ENCODE peak calls at places on chromosome 7, in seven cellular contexts. X, F, N, A, I, S and C are unnamed samples.

GRCh38 chr7:28984631-28985030 is 26.5 kb upstream of the TRIL start:
- DNase-seq in X (no peak), F (peak), N (no peak), A (no peak), I (no peak), S (peak), C (no peak)

GRCh38 chr7:35762781-35763180 is 38.1 kb upstream of the SEPTIN7 start:
- DNase-seq in X (no peak), F (no peak), N (no peak), A (no peak), I (no peak), S (no peak), C (no peak)

GRCh38 chr7:124783271-124783670 is 17.7 kb upstream of the GPR37 start:
- DNase-seq in X (no peak), F (no peak), N (peak), A (no peak), I (no peak), S (no peak), C (no peak)

GRCh38 chr7:158272091-158272490 is 315.5 kb downstream of the PTPRN2 start:
- DNase-seq in X (no peak), F (no peak), N (no peak), A (no peak), I (no peak), S (no peak), C (no peak)

GRCh38 chr7:46705416-46706255 is 784.6 kb upstream of the IGFBP3 start:
- DNase-seq in X (no peak), F (no peak), N (no peak), A (no peak), I (no peak), S (no peak), C (no peak)

GRCh38 chr7:158278745-158279320 is 308.8 kb downstream of the PTPRN2 start:
- DNase-seq in X (no peak), F (no peak), N (no peak), A (no peak), I (no peak), S (no peak), C (no peak)

GRCh38 chr7:93048136-93048930 is 69.4 kb downstream of the SAMD9 start:
- DNase-seq in X (no peak), F (no peak), N (no peak), A (no peak), I (no peak), S (no peak), C (no peak)

GRCh38 chr7:122092964-122093797 is 50.9 kb downstream of the AASS start:
- DNase-seq in X (peak), F (peak), N (peak), A (peak), I (no peak), S (peak), C (peak)

GRCh38 chr7:94909023-94909466 is 1.7 kb downstream of the PPP1R9A start:
- DNase-seq in X (no peak), F (no peak), N (no peak), A (no peak), I (no peak), S (no peak), C (no peak)

GRCh38 chr7:83836028-83836427 is 187.1 kb upstream of the SEMA3E start:
- DNase-seq in X (no peak), F (no peak), N (no peak), A (no peak), I (no peak), S (no peak), C (no peak)

GRCh38 chr7:31114593-31115343 is 62.7 kb downstream of the ADCYAP1R1 start:
- DNase-seq in X (no peak), F (peak), N (peak), A (no peak), I (no peak), S (no peak), C (peak)

GRCh38 chr7:7861211-7861633 is 107.4 kb upstream of the GLCCI1 start:
- DNase-seq in X (no peak), F (peak), N (no peak), A (no peak), I (no peak), S (peak), C (no peak)

GRCh38 chr7:83478601-83479000 is 170.3 kb downstream of the SEMA3E start:
- DNase-seq in X (no peak), F (no peak), N (no peak), A (no peak), I (no peak), S (no peak), C (no peak)

GRCh38 chr7:88101769-88102168 is 118.1 kb downstream of the SRI start:
- DNase-seq in X (no peak), F (no peak), N (no peak), A (no peak), I (no peak), S (no peak), C (no peak)

GRCh38 chr7:108408294-108409004 is 47.8 kb downstream of the NRCAM start:
- DNase-seq in X (no peak), F (no peak), N (no peak), A (no peak), I (no peak), S (peak), C (no peak)

GRCh38 chr7:30740417-30741181 is 11.3 kb upstream of the INMT start:
- DNase-seq in X (peak), F (peak), N (peak), A (peak), I (peak), S (peak), C (peak)

GRCh38 chr7:87328281-87328680 is 17.2 kb upstream of the CROT start:
- DNase-seq in X (no peak), F (no peak), N (no peak), A (no peak), I (no peak), S (no peak), C (no peak)

GRCh38 chr7:117908031-117908795 is 35.0 kb upstream of the CTTNBP2 start:
- DNase-seq in X (no peak), F (no peak), N (no peak), A (no peak), I (no peak), S (no peak), C (no peak)

GRCh38 chr7:135239263-135239662 is 5.6 kb downstream of the STRA8 start:
- DNase-seq in X (no peak), F (no peak), N (no peak), A (no peak), I (no peak), S (no peak), C (peak)

GRCh38 chr7:40194743-40195142 is 59.9 kb downstream of the SUGCT start:
- DNase-seq in X (no peak), F (no peak), N (no peak), A (no peak), I (no peak), S (no peak), C (no peak)

GRCh38 chr7:91557789-91558396 is 293.7 kb downstream of the FZD1 start:
- DNase-seq in X (no peak), F (peak), N (no peak), A (no peak), I (no peak), S (no peak), C (no peak)

GRCh38 chr7:113394856-113395255 is 276.5 kb upstream of the SMIM30 start:
- DNase-seq in X (no peak), F (no peak), N (peak), A (no peak), I (no peak), S (no peak), C (peak)